ENCODE peak calls at places on chromosomes 3 and 15, in seven cellular contexts. N is H1, A is colonic mucosa, R is heart right ventricle, Z is pancreas, J is IMR-90, V is body of pancreas. S is an unnamed sample.

GRCh38 chr3:183159319-183159718 is 3.2 kb downstream of the LAMP3 start:
- DNase-seq in N (no peak), A (no peak), R (no peak), Z (no peak), J (no peak), V (no peak), S (no peak)

GRCh38 chr3:114879059-114880031 is 267.7 kb downstream of the ZBTB20 start:
- DNase-seq in N (no peak), A (no peak), R (peak), Z (no peak), J (peak), V (no peak), S (no peak)

GRCh38 chr15:35522061-35522460 is 23.9 kb downstream of the DPH6 start:
- DNase-seq in N (no peak), A (no peak), R (no peak), Z (no peak), J (peak), V (no peak), S (no peak)

GRCh38 chr3:142027295-142027694 is 122.0 kb downstream of the TFDP2 start:
- DNase-seq in N (no peak), A (no peak), R (no peak), Z (no peak), J (no peak), V (no peak), S (no peak)

GRCh38 chr15:38624248-38625214 is 59.9 kb upstream of the RASGRP1 start:
- DNase-seq in N (no peak), A (no peak), R (no peak), Z (no peak), J (no peak), V (no peak), S (no peak)

GRCh38 chr15:100141304-100142080 is 200.3 kb downstream of the ADAMTS17 start:
- DNase-seq in N (no peak), A (no peak), R (no peak), Z (no peak), J (no peak), V (no peak), S (no peak)

GRCh38 chr15:79230766-79231165 is 51.8 kb upstream of the ANKRD34C start:
- DNase-seq in N (no peak), A (no peak), R (no peak), Z (no peak), J (no peak), V (no peak), S (no peak)

GRCh38 chr3:134881305-134881704 is 86.2 kb downstream of the EPHB1 start:
- DNase-seq in N (no peak), A (no peak), R (no peak), Z (no peak), J (no peak), V (no peak), S (no peak)

GRCh38 chr15:98876461-98877369 is 130.9 kb downstream of the PGPEP1L start:
- DNase-seq in N (no peak), A (no peak), R (no peak), Z (no peak), J (peak), V (no peak), S (no peak)

GRCh38 chr15:78004919-78005634 is 72.4 kb downstream of the TBC1D2B start:
- DNase-seq in N (no peak), A (peak), R (peak), Z (peak), J (peak), V (peak), S (no peak)

GRCh38 chr15:67148196-67148701 is 82.8 kb downstream of the SMAD3 start:
- DNase-seq in N (no peak), A (peak), R (no peak), Z (no peak), J (peak), V (no peak), S (no peak)

GRCh38 chr15:47756872-47757271 is 39.6 kb downstream of the SEMA6D start:
- DNase-seq in N (no peak), A (peak), R (peak), Z (no peak), J (peak), V (no peak), S (no peak)

GRCh38 chr3:50237754-50238548 is 1.9 kb downstream of the GNAI2 start:
- DNase-seq in N (no peak), A (peak), R (peak), Z (peak), J (peak), V (peak), S (peak)

GRCh38 chr3:134904796-134905646 is 110.0 kb downstream of the EPHB1 start:
- DNase-seq in N (no peak), A (no peak), R (no peak), Z (no peak), J (no peak), V (no peak), S (no peak)

GRCh38 chr3:99767341-99767740 is 50.3 kb upstream of the CMSS1 start:
- DNase-seq in N (no peak), A (no peak), R (no peak), Z (no peak), J (no peak), V (no peak), S (no peak)

GRCh38 chr15:70201376-70201775 is 103.7 kb upstream of the TLE3 start:
- DNase-seq in N (no peak), A (no peak), R (no peak), Z (no peak), J (no peak), V (peak), S (no peak)

GRCh38 chr15:78197632-78198031 is 36.7 kb downstream of the ACSBG1 start:
- DNase-seq in N (no peak), A (peak), R (no peak), Z (no peak), J (no peak), V (no peak), S (no peak)

GRCh38 chr15:101613130-101614000 is 38.8 kb downstream of the TM2D3 start:
- DNase-seq in N (no peak), A (peak), R (peak), Z (peak), J (peak), V (peak), S (no peak)

GRCh38 chr15:101250931-101251829 is 668 bp downstream of the CHSY1 start:
- DNase-seq in N (no peak), A (peak), R (no peak), Z (peak), J (no peak), V (peak), S (no peak)

GRCh38 chr3:38084019-38084968 is 45.3 kb downstream of the DLEC1 start:
- DNase-seq in N (no peak), A (no peak), R (no peak), Z (no peak), J (peak), V (peak), S (peak)

GRCh38 chr15:62469478-62469873 is 304.4 kb upstream of the C2CD4B start:
- DNase-seq in N (no peak), A (no peak), R (no peak), Z (no peak), J (peak), V (no peak), S (no peak)

GRCh38 chr3:53232641-53233377 is 23.0 kb downstream of the TKT start:
- DNase-seq in N (no peak), A (no peak), R (no peak), Z (no peak), J (no peak), V (no peak), S (no peak)

GRCh38 chr3:155737844-155738460 is 6.9 kb downstream of the PLCH1 start:
- DNase-seq in N (no peak), A (peak), R (no peak), Z (no peak), J (no peak), V (peak), S (no peak)

GRCh38 chr3:77513541-77513940 is 473.6 kb downstream of the ROBO2 start:
- DNase-seq in N (no peak), A (no peak), R (no peak), Z (no peak), J (no peak), V (no peak), S (no peak)

GRCh38 chr3:100871307-100871706 is 121.9 kb downstream of the ABI3BP start:
- DNase-seq in N (no peak), A (no peak), R (no peak), Z (no peak), J (no peak), V (no peak), S (no peak)

GRCh38 chr15:65906396-65906795 is 37.1 kb downstream of the RAB11A start:
- DNase-seq in N (no peak), A (no peak), R (no peak), Z (no peak), J (no peak), V (no peak), S (no peak)

GRCh38 chr15:89828324-89829145 is 13.9 kb upstream of the ANPEP start:
- DNase-seq in N (no peak), A (peak), R (peak), Z (no peak), J (peak), V (peak), S (no peak)

GRCh38 chr15:34794590-34795206 is 651 bp downstream of the ACTC1 start:
- DNase-seq in N (no peak), A (no peak), R (no peak), Z (no peak), J (no peak), V (no peak), S (no peak)

GRCh38 chr3:53845103-53845880 is 927 bp downstream of the CHDH start:
- DNase-seq in N (peak), A (peak), R (peak), Z (no peak), J (peak), V (peak), S (no peak)

GRCh38 chr3:196662711-196663571 is 23.4 kb downstream of the NRROS start:
- DNase-seq in N (no peak), A (no peak), R (no peak), Z (no peak), J (peak), V (no peak), S (no peak)

GRCh38 chr3:11154953-11155325 is 646 bp downstream of the HRH1 start:
- DNase-seq in N (no peak), A (no peak), R (no peak), Z (no peak), J (peak), V (no peak), S (no peak)

GRCh38 chr3:30266536-30266935 is 339.9 kb upstream of the TGFBR2 start:
- DNase-seq in N (no peak), A (no peak), R (no peak), Z (no peak), J (no peak), V (no peak), S (no peak)

GRCh38 chr3:182308328-182308727 is 485.0 kb upstream of the ATP11B start:
- DNase-seq in N (no peak), A (no peak), R (no peak), Z (no peak), J (no peak), V (no peak), S (no peak)

GRCh38 chr15:69225355-69226027 is 65.1 kb downstream of the GLCE start:
- DNase-seq in N (no peak), A (no peak), R (no peak), Z (no peak), J (peak), V (no peak), S (no peak)

GRCh38 chr3:177234121-177234520 is 36.8 kb upstream of the TBL1XR1 start:
- DNase-seq in N (no peak), A (no peak), R (no peak), Z (no peak), J (peak), V (no peak), S (no peak)

GRCh38 chr3:31011383-31011782 is 116.9 kb upstream of the GADL1 start:
- DNase-seq in N (no peak), A (no peak), R (no peak), Z (no peak), J (no peak), V (peak), S (no peak)

GRCh38 chr3:188926141-188926540 is 245.6 kb upstream of the TPRG1 start:
- DNase-seq in N (no peak), A (no peak), R (no peak), Z (no peak), J (peak), V (no peak), S (no peak)

GRCh38 chr15:47997712-47998111 is 123.1 kb upstream of the SLC24A5 start:
- DNase-seq in N (no peak), A (no peak), R (no peak), Z (no peak), J (no peak), V (no peak), S (no peak)

GRCh38 chr15:93265046-93265658 is 176.1 kb upstream of the RGMA start:
- DNase-seq in N (no peak), A (no peak), R (no peak), Z (no peak), J (no peak), V (no peak), S (no peak)

GRCh38 chr3:123522666-123523412 is 62.0 kb downstream of the HACD2 start:
- DNase-seq in N (no peak), A (no peak), R (no peak), Z (no peak), J (no peak), V (no peak), S (no peak)
- H3K27ac ChIP-seq in N (no peak), A (no peak), R (peak), Z (no peak), J (no peak), V (no peak), S (no peak)

GRCh38 chr3:194768586-194768985 is 82.9 kb downstream of the FAM43A start:
- DNase-seq in N (no peak), A (no peak), R (no peak), Z (no peak), J (no peak), V (no peak), S (no peak)
- H3K4me3 ChIP-seq in N (no peak), A (no peak), R (peak), Z (no peak), J (no peak), V (no peak), S (peak)

DNA sequence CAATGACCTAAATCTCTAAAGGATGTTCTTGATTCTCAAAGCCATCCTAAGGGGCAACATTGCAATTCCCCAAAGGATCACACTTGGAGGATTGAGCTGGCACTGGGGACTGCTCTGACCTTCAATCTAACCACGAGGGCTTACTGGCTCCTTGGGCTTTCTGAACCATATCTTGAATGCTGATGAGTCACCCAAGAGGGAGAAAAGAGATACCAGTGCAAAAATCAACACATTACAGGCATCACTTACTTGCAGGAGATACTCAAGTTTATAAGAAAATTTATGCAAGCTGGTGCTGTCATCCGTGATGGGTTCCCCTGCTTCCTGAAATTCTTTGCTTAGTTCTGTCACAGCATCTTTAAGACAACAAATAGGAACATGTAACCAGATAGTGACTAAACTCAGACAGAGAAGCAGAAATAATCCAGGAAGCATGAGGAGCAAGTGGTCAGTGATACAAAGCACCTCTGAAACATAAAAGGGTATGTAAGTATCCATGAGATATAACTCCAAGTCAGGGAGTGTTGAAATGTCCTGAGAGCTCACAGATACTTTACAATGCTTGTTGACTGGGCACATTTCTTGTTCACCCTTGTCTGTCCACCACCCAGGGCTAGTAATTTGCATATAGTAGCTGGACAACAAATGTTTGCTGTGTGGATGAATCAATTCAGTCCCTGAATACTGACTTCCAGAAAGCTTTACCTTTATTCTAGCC is 14.1 kb downstream of the FYCO1 start:
- DNase-seq in N (no peak), A (no peak), R (no peak), Z (no peak), J (peak), V (no peak), S (no peak)
- H3K27ac ChIP-seq in N (no peak), A (no peak), R (no peak), Z (no peak), J (no peak), V (no peak), S (no peak)

DNA sequence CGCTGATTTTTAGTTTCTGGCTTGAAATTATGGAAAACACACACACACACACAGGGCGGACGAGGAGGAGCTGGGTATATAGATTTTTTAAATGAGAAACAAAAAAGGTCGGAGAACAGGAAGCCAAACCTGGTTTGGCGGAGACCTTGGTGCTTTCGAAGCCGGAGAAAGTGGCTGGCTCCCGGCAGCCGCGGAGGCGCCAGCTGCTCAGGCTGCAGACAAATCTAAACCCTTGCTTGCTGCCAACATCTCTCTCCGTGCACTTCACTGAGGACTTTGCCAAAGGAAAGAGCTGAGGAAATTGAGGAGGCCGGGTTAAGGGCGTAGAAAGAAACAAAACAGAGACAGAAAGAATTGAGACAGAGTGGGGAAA is 2.1 kb downstream of the ZIC1 start:
- DNase-seq in N (no peak), A (no peak), R (no peak), Z (no peak), J (peak), V (no peak), S (no peak)
- H3K4me3 ChIP-seq in N (peak), A (peak), R (peak), Z (no peak), J (peak), V (no peak), S (no peak)

DNA sequence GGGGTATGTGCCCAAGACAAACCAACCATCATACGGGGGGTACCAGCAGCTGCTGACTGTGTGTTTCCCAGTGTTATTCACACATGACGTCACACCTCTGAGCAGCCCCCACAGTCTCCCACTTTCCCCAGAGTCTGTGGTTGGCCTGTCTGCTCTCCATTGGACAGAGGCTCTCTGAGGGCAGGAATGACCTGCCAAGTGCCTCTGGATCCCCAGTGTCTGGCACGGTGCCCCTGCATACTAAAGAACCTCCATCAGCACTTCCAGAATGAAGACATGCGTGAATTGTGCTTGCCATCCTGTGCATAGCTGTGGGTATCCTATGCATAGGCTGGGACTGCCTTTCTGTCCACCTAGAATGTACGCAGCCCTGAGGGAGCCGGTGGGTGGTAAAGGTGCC is 3.5 kb upstream of the CCDC9B start:
- DNase-seq in N (no peak), A (no peak), R (no peak), Z (no peak), J (peak), V (no peak), S (no peak)
- H3K27ac ChIP-seq in N (no peak), A (peak), R (peak), Z (no peak), J (peak), V (no peak), S (no peak)

GRCh38 chr3:87503901-87504498 is 227.6 kb upstream of the POU1F1 start:
- DNase-seq in N (peak), A (peak), R (no peak), Z (no peak), J (peak), V (peak), S (no peak)
- H3K4me3 ChIP-seq in N (no peak), A (no peak), R (no peak), Z (no peak), J (no peak), V (no peak), S (no peak)

GRCh38 chr3:172089250-172089649 is 49.9 kb downstream of the FNDC3B start:
- DNase-seq in N (no peak), A (no peak), R (no peak), Z (no peak), J (no peak), V (no peak), S (no peak)

GRCh38 chr3:172092658-172093057 is 53.3 kb downstream of the FNDC3B start:
- DNase-seq in N (no peak), A (no peak), R (no peak), Z (no peak), J (no peak), V (no peak), S (no peak)

GRCh38 chr3:172087827-172088580 is 48.6 kb downstream of the FNDC3B start:
- DNase-seq in N (no peak), A (peak), R (no peak), Z (no peak), J (no peak), V (no peak), S (no peak)

GRCh38 chr3:172087198-172087597 is 47.8 kb downstream of the FNDC3B start:
- DNase-seq in N (no peak), A (no peak), R (no peak), Z (no peak), J (no peak), V (no peak), S (no peak)

GRCh38 chr3:172090035-172090434 is 50.7 kb downstream of the FNDC3B start:
- DNase-seq in N (no peak), A (no peak), R (no peak), Z (no peak), J (no peak), V (no peak), S (no peak)
- H3K27ac ChIP-seq in N (no peak), A (no peak), R (no peak), Z (no peak), J (no peak), V (no peak), S (no peak)